ENCODE peak calls at places on chromosomes 6 and 20, in seven cellular contexts. J, A, L, V, N, R and O are unnamed samples. For H3K27me3, the result is how much of the 10 kb centered on the place peaks cover.

GRCh38 chr6:129686941-129687627 is 22.9 kb downstream of the ARHGAP18 start:
- DNase-seq in A (no peak), L (no peak), N (no peak), J (no peak), R (no peak), V (peak), O (no peak)

GRCh38 chr20:61752576-61752975 is 313.1 kb downstream of the TAF4 start:
- DNase-seq in R (peak), N (no peak), J (no peak), L (no peak), A (no peak), V (no peak), O (no peak)

GRCh38 chr6:23446394-23447001 is 679.5 kb upstream of the NRSN1 start:
- DNase-seq in R (no peak), V (peak), J (peak), A (no peak), L (peak), N (no peak), O (peak)

GRCh38 chr6:70270287-70271005 is 32.4 kb downstream of the COL9A1 start:
- DNase-seq in A (no peak), J (peak), V (no peak), N (no peak), L (peak), R (no peak), O (no peak)

GRCh38 chr6:166412911-166413384 is 30.2 kb upstream of the MPC1 start:
- DNase-seq in N (no peak), J (no peak), V (no peak), R (no peak), L (no peak), A (no peak), O (no peak)

GRCh38 chr20:60085551-60086132 is 127.4 kb downstream of the CDH26 start:
- DNase-seq in R (no peak), J (peak), V (no peak), N (no peak), L (no peak), A (no peak), O (no peak)

GRCh38 chr6:47308674-47309325 is 905 bp downstream of the TNFRSF21 start:
- DNase-seq in R (peak), V (no peak), N (no peak), J (peak), A (no peak), L (no peak), O (no peak)

GRCh38 chr6:139941826-139942225 is 567.4 kb upstream of the CITED2 start:
- DNase-seq in J (no peak), R (no peak), L (no peak), A (no peak), N (no peak), V (no peak), O (no peak)

GRCh38 chr6:12009180-12009748 is 2.8 kb upstream of the HIVEP1 start:
- DNase-seq in A (no peak), N (no peak), L (no peak), R (no peak), J (no peak), V (no peak), O (no peak)

GRCh38 chr6:144365176-144365710 is 80.1 kb downstream of the UTRN start:
- DNase-seq in L (no peak), A (no peak), V (no peak), R (no peak), J (no peak), N (no peak), O (no peak)

GRCh38 chr6:160791981-160792418 is 90.0 kb downstream of the PLG start:
- DNase-seq in V (no peak), N (no peak), J (no peak), L (peak), R (no peak), A (no peak), O (no peak)

GRCh38 chr6:135044639-135045038 is 10.0 kb downstream of the HBS1L start:
- DNase-seq in V (no peak), N (no peak), L (no peak), J (no peak), A (no peak), R (no peak), O (no peak)

GRCh38 chr6:7785243-7785941 is 59.5 kb downstream of the BMP6 start:
- DNase-seq in R (no peak), V (no peak), A (no peak), L (no peak), N (no peak), J (no peak), O (no peak)

DNA sequence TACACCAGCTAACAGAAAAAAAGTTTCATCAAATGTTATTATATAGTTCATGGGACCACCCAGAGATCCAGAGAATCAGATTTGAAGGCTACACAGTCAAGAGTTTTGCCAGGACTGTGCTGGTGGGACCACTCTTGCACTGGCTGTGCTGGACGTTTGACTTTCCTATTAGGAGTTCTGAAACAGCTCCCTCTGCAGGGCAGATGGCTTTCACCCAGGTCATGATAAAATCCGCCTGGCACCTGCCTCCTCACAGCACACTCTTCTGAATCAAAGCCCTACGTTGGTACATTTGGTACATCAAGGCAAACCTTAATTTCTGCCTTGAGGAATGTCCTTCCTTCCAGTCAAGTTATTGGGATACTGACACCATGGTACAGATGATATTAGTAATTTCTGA is 302.1 kb downstream of the ZNF217 start:
- DNase-seq in L (no peak), R (no peak), A (no peak), J (peak), V (no peak), N (no peak), O (no peak)
- TF ChIP-seq CTCF in L (peak), R (no peak), A (no peak), J (peak), V (peak), N (no peak), O (no peak)

GRCh38 chr6:29791786-29792122 is 35.9 kb upstream of the HLA-G start:
- DNase-seq in L (no peak), A (no peak), R (no peak), N (no peak), J (no peak), V (no peak), O (no peak)

GRCh38 chr6:29790626-29791025 is 37.0 kb upstream of the HLA-G start:
- DNase-seq in L (peak), V (no peak), A (no peak), R (no peak), N (no peak), J (no peak), O (no peak)

GRCh38 chr6:29793036-29793356 is 34.6 kb upstream of the HLA-G start:
- DNase-seq in A (no peak), R (no peak), N (no peak), L (no peak), J (no peak), V (no peak), O (no peak)

GRCh38 chr6:29792123-29793035 is 35.2 kb upstream of the HLA-G start:
- DNase-seq in R (peak), A (peak), N (no peak), J (peak), V (peak), L (no peak), O (no peak)

DNA sequence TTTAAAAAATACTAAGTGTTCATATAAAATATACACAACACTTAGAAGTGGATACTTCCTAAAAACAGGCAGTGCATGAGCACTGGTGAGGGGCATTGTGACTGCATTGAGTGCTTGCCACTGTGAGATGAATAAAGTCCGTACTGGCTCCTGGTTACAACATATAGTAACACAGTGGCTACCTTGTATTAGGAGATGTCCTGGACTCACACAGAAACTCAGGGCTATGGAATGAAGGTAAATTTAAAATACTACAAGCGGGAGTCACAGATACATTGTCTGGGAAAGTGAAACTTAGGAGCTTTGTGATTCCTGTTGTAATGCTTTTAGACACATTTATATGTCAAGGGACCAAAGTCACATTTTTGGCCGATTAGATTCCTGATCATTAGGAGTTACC is 36.5 kb upstream of the HLA-G start:
- DNase-seq in V (no peak), N (no peak), R (no peak), A (no peak), J (no peak), L (no peak), O (no peak)
- H3K4me3 ChIP-seq in V (no peak), N (no peak), R (peak), A (no peak), J (no peak), L (no peak), O (no peak)

DNA sequence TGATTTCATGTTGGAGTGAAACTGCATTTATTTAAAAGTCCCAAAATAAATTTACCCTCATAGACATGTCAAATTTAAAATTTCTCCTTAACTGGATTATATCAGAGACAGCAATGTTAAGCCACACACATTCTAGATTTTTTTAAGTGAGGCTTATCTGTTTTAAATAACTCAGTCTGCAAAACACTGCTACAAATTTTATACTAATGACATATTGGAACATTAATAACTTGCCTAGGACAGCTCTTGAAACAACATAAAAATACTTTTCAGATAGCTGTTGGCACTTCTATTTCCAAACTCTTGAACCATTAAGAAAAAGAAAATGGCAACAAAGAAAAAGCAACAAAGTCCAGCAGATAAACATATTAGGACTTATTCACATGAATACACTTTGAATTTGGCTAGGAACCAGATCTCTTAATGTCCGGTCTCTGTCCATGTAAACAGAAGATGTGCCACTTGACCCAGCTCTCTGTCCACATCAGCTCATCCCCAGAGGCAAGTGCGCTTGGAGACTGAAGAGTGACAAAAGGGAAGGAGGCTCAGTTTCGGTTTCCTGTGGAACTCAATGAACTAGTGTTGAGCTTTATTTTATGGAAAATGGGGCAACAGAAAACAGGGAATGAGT is 219.3 kb upstream of the THBS2 start:
- DNase-seq in N (no peak), J (no peak), R (no peak), V (no peak), L (no peak), A (no peak), O (no peak)
- H3K27me3 ChIP-seq in N (under half), J (under half), R (under half), V (under half), L (under half), A (under half), O (under half)

DNA sequence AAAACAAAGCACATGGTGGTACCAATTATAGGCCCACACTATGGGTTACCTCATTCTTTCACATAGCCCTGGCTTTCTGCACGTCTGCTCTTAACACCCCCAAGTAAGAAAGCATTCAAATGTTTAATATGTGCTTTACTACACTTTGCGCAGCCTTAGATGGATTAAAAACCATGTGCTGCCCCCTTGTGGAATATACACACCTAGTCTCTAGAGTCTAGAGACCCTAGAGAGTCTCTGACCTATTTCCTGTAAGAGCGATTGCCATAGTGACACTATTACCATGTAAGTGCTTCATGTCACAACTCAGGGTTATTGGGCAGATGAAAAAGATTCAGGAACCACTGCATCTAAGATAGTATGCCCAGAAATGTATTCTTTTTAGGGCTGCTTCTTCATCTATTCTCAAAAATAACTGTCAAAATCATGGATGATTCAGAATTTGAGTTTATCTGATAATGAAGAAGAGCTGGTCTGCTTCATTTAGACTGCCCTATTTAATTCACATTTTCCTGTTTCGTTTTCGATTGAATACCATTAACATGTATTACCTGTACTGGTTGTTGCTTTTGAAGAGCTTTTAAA is 186.3 kb downstream of the ADGB start:
- DNase-seq in L (no peak), J (peak), A (no peak), R (no peak), V (peak), N (no peak), O (no peak)
- TF ChIP-seq CTCF in L (peak), J (peak), A (peak), R (peak), V (peak), N (no peak), O (peak)

GRCh38 chr20:32473231-32474008 is 111.7 kb downstream of the NOL4L start:
- DNase-seq in J (peak), A (no peak), R (no peak), L (no peak), N (no peak), V (no peak), O (no peak)
- H3K4me3 ChIP-seq in J (no peak), A (peak), R (peak), L (peak), N (no peak), V (no peak), O (no peak)

DNA sequence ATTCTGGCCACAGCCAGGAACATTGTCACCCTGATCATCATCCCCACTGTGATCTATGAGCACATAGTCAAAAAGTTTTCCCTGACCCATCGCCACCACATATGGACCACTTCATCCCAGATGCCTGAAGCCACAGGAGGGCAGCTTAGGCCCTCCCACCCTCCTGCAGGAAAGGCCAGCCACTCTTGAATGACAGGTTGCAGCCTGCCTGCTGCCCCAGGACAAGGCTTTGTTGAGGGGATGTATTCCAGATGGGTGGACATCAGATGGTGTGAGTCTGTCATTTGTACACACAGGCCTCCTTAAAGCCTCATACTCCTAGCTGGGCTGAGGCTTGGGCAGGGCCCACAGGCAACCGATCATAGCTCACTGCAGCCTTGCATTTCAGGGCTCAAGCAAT is 30.8 kb downstream of the DPPA5 start:
- DNase-seq in R (no peak), V (no peak), J (peak), L (no peak), N (no peak), A (no peak), O (no peak)
- H3K27me3 ChIP-seq in R (under half), V (under half), J (under half), L (under half), N (under half), A (under half), O (under half)